ENCODE peak calls at places on chromosomes 13 and 19, in ten cellular contexts. Q, T, C, W, H, B, L, F, M and R are unnamed samples. For H3K27me3, the result is how much of the 10 kb centered on the place peaks cover.

GRCh38 chr13:110319774-110320509 is 12.9 kb downstream of the COL4A2 start:
- DNase-seq in H (no peak), Q (peak), T (peak), F (no peak), B (no peak), L (peak), M (no peak), W (no peak), C (peak), R (no peak)

GRCh38 chr19:47765522-47766358 is 12.8 kb upstream of the SELENOW start:
- DNase-seq in B (peak), W (no peak), H (peak), C (peak), M (peak), F (no peak), Q (peak), L (no peak), T (no peak), R (no peak)

GRCh38 chr19:46537136-46538097 is 41.8 kb upstream of the PNMA8B start:
- DNase-seq in M (peak), T (peak), Q (no peak), H (peak), B (peak), C (peak), W (no peak), L (peak), F (peak), R (no peak)

GRCh38 chr19:3466630-3467029 is 13.7 kb downstream of the SMIM24 start:
- DNase-seq in C (no peak), Q (no peak), M (no peak), W (no peak), T (no peak), F (no peak), H (peak), B (peak), L (peak), R (peak)

GRCh38 chr19:45597425-45598111 is 4.4 kb downstream of the GPR4 start:
- DNase-seq in M (no peak), B (no peak), Q (no peak), H (no peak), T (no peak), C (no peak), F (no peak), L (no peak), W (no peak), R (no peak)

GRCh38 chr19:54023191-54023590 is 31.8 kb downstream of the CACNG6 start:
- DNase-seq in W (no peak), H (no peak), B (no peak), C (no peak), T (no peak), F (no peak), M (no peak), Q (no peak), L (no peak), R (no peak)

GRCh38 chr13:73394066-73394465 is 335.3 kb downstream of the KLF5 start:
- DNase-seq in T (no peak), M (no peak), H (no peak), B (no peak), C (no peak), Q (no peak), F (no peak), L (no peak), W (no peak), R (no peak)

GRCh38 chr13:85091835-85092234 is 707.4 kb downstream of the SLITRK6 start:
- DNase-seq in W (no peak), L (no peak), F (no peak), Q (no peak), T (no peak), C (no peak), H (no peak), M (no peak), B (no peak), R (no peak)

GRCh38 chr13:47332149-47332548 is 435.3 kb upstream of the HTR2A start:
- DNase-seq in Q (no peak), B (no peak), F (no peak), L (no peak), T (no peak), C (peak), H (no peak), W (no peak), M (no peak), R (no peak)

GRCh38 chr19:29724102-29724641 is 9.1 kb upstream of the C19orf12 start:
- DNase-seq in M (no peak), T (no peak), Q (peak), W (no peak), L (no peak), H (no peak), C (peak), B (peak), F (no peak), R (no peak)

GRCh38 chr19:8161135-8161646 is 11.8 kb upstream of the FBN3 start:
- DNase-seq in T (peak), H (no peak), F (no peak), C (peak), B (no peak), L (no peak), Q (no peak), M (no peak), W (no peak), R (no peak)

GRCh38 chr19:49425922-49426592 is 869 bp downstream of the GFY start:
- DNase-seq in W (no peak), T (no peak), F (no peak), B (no peak), Q (peak), H (no peak), L (no peak), M (no peak), C (no peak), R (no peak)

GRCh38 chr13:67224148-67224846 is 5.8 kb downstream of the PCDH9 start:
- DNase-seq in L (peak), F (peak), H (peak), M (peak), T (peak), W (no peak), C (peak), Q (no peak), B (peak), R (peak)

GRCh38 chr19:44662686-44663085 is 8.6 kb upstream of the CEACAM19 start:
- DNase-seq in L (no peak), B (no peak), M (no peak), T (no peak), C (peak), Q (no peak), F (no peak), W (no peak), H (no peak), R (no peak)

GRCh38 chr13:90447735-90448103 is 899.8 kb upstream of the MIR17HG start:
- DNase-seq in T (peak), B (no peak), W (no peak), H (no peak), L (no peak), C (peak), F (no peak), Q (no peak), M (no peak), R (no peak)

GRCh38 chr19:41327499-41328156 is 17.7 kb downstream of the CCDC97 start:
- DNase-seq in B (no peak), T (no peak), Q (peak), W (peak), C (peak), L (peak), H (peak), F (peak), M (peak), R (no peak)

GRCh38 chr13:99436013-99436412 is 65.3 kb upstream of the TM9SF2 start:
- DNase-seq in Q (no peak), C (no peak), T (no peak), B (no peak), W (no peak), L (no peak), M (no peak), F (no peak), H (no peak), R (no peak)

GRCh38 chr13:38045278-38046048 is 175.9 kb upstream of the TRPC4 start:
- DNase-seq in L (no peak), Q (no peak), T (peak), F (no peak), C (peak), H (no peak), M (peak), W (no peak), B (no peak), R (no peak)

GRCh38 chr13:83980322-83980721 is 98.0 kb upstream of the SLITRK1 start:
- DNase-seq in W (no peak), C (no peak), F (no peak), Q (no peak), H (no peak), T (no peak), B (no peak), L (no peak), M (no peak), R (no peak)

GRCh38 chr13:52617070-52618060 is 24.9 kb upstream of the HNRNPA1L2 start:
- DNase-seq in W (peak), Q (peak), B (peak), F (peak), T (peak), C (peak), H (peak), M (peak), L (peak), R (peak)

GRCh38 chr19:51664997-51665396 is 18.4 kb upstream of the SIGLEC14 start:
- DNase-seq in W (no peak), M (no peak), F (no peak), B (no peak), T (peak), L (no peak), Q (no peak), C (no peak), H (no peak), R (no peak)
- TF ChIP-seq CTCF in W (no peak), M (no peak), F (no peak), B (no peak), T (peak), L (no peak), Q (no peak), C (peak), H (no peak), R (no peak)

DNA sequence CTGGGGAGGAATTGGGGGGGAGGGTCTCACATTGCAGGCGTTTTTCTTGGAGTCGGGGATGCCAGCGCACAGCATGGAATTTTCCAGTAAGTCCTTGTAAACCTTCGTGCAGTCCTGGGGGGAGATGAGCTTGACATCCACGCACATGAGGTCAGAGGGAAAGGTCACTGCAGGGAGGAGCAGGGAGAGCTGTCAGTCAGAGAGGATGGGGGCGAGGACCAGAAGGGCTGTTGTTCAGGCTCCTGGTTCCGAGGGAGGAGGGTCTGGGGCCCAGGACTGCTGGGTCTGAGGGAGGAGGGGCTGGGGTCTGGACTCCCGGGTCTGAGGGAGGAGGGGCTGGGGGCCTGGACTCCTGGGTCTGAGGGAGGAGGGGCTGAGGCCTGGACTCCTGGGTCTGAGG is 4.0 kb downstream of the KLK7 start:
- DNase-seq in L (no peak), M (no peak), F (no peak), Q (no peak), H (no peak), B (no peak), W (no peak), C (no peak), T (no peak), R (no peak)
- H3K27me3 ChIP-seq in L (under half), M (under half), F (under half), Q (under half), H (under half), B (under half), W (under half), C (under half), T (under half), R (under half)

GRCh38 chr13:42575938-42576337 is 2.0 kb downstream of the TNFSF11 start:
- DNase-seq in B (no peak), H (no peak), T (no peak), M (no peak), F (no peak), C (no peak), W (no peak), L (no peak), Q (no peak), R (no peak)

GRCh38 chr13:42571895-42572294 is 2.1 kb upstream of the TNFSF11 start:
- DNase-seq in C (no peak), T (no peak), F (no peak), B (no peak), M (no peak), Q (no peak), H (no peak), W (no peak), L (no peak), R (no peak)

GRCh38 chr13:42574011-42574410 is at the start of gene TNFSF11:
- DNase-seq in L (no peak), T (no peak), Q (peak), C (no peak), F (no peak), B (no peak), H (no peak), M (no peak), W (no peak), R (no peak)

GRCh38 chr13:42577538-42577937 is 3.6 kb downstream of the TNFSF11 start:
- DNase-seq in B (no peak), T (no peak), H (no peak), W (no peak), C (no peak), F (no peak), Q (no peak), M (no peak), L (no peak), R (no peak)

GRCh38 chr13:42574435-42575311 is 721 bp downstream of the TNFSF11 start:
- DNase-seq in Q (peak), T (no peak), C (no peak), F (no peak), H (no peak), L (no peak), W (no peak), M (peak), B (no peak), R (no peak)
- H3K4me3 ChIP-seq in Q (peak), T (peak), C (peak), F (peak), H (peak), L (peak), W (peak), M (peak), B (peak), R (peak)

GRCh38 chr13:50693755-50694154 is 149.7 kb downstream of the DLEU7 start:
- DNase-seq in W (no peak), L (no peak), Q (no peak), F (no peak), T (peak), M (peak), C (peak), B (no peak), H (peak), R (no peak)
- TF ChIP-seq CTCF in W (no peak), L (no peak), Q (no peak), F (no peak), T (no peak), M (no peak), C (no peak), B (no peak), H (no peak), R (no peak)